ENCODE peak calls at places on chromosome 15, in eight cellular contexts. W is sigmoid colon, L is breast epithelium, V is esophagus squamous epithelium, E is body of pancreas, P is endothelial cell of umbilical vein, J is HepG2, R is gastrocnemius medialis. B is an unnamed sample.

GRCh38 chr15:38824719-38825118 is 260.1 kb upstream of the RASGRP1 start:
- DNase-seq in W (no peak), L (no peak), V (no peak), E (no peak), P (no peak), J (no peak), R (no peak), B (no peak)

GRCh38 chr15:75325922-75326321 is 9.9 kb upstream of the COMMD4 start:
- DNase-seq in W (no peak), L (no peak), V (no peak), E (no peak), P (no peak), J (no peak), R (no peak), B (no peak)

GRCh38 chr15:89673162-89673506 is 6.0 kb downstream of the PLIN1 start:
- DNase-seq in W (no peak), L (no peak), V (no peak), E (peak), P (peak), J (peak), R (no peak), B (no peak)

GRCh38 chr15:26722621-26723160 is 50.2 kb downstream of the GABRB3 start:
- DNase-seq in W (no peak), L (no peak), V (no peak), E (no peak), P (no peak), J (no peak), R (no peak), B (no peak)

GRCh38 chr15:82177291-82178010 is 85.1 kb downstream of the EFL1 start:
- DNase-seq in W (peak), L (no peak), V (no peak), E (no peak), P (no peak), J (no peak), R (no peak), B (no peak)

GRCh38 chr15:26179906-26180305 is 316.8 kb upstream of the ATP10A start:
- DNase-seq in W (no peak), L (no peak), V (no peak), E (no peak), P (no peak), J (peak), R (no peak), B (no peak)

GRCh38 chr15:53072077-53072476 is 281.9 kb upstream of the ONECUT1 start:
- DNase-seq in W (no peak), L (peak), V (no peak), E (peak), P (peak), J (peak), R (no peak), B (no peak)

GRCh38 chr15:101204744-101205535 is 46.9 kb downstream of the CHSY1 start:
- DNase-seq in W (no peak), L (no peak), V (no peak), E (no peak), P (no peak), J (no peak), R (no peak), B (no peak)

GRCh38 chr15:94174399-94174802 is 57.0 kb upstream of the MCTP2 start:
- DNase-seq in W (no peak), L (no peak), V (no peak), E (no peak), P (no peak), J (no peak), R (no peak), B (no peak)

GRCh38 chr15:93399121-93399520 is 310.1 kb upstream of the RGMA start:
- DNase-seq in W (no peak), L (no peak), V (no peak), E (no peak), P (no peak), J (no peak), R (no peak), B (no peak)

GRCh38 chr15:49145651-49146609 is 9.5 kb downstream of the COPS2 start:
- DNase-seq in W (no peak), L (no peak), V (no peak), E (peak), P (peak), J (peak), R (no peak), B (peak)

GRCh38 chr15:30953731-30954378 is 37.6 kb downstream of the MTMR10 start:
- DNase-seq in W (no peak), L (no peak), V (no peak), E (no peak), P (peak), J (no peak), R (peak), B (no peak)

GRCh38 chr15:76533060-76533955 is 196.7 kb downstream of the ISL2 start:
- DNase-seq in W (no peak), L (no peak), V (no peak), E (no peak), P (no peak), J (peak), R (no peak), B (no peak)

GRCh38 chr15:44094776-44095175 is 100.3 kb downstream of the FRMD5 start:
- DNase-seq in W (no peak), L (no peak), V (no peak), E (no peak), P (no peak), J (no peak), R (no peak), B (no peak)

GRCh38 chr15:65194826-65195541 is 9.8 kb upstream of the CLPX start:
- DNase-seq in W (peak), L (no peak), V (no peak), E (no peak), P (no peak), J (no peak), R (peak), B (no peak)

GRCh38 chr15:100923076-100923475 is 3.9 kb downstream of the LRRK1 start:
- DNase-seq in W (no peak), L (no peak), V (no peak), E (no peak), P (no peak), J (no peak), R (no peak), B (no peak)

GRCh38 chr15:71296032-71296686 is 180.9 kb downstream of the THSD4 start:
- DNase-seq in W (no peak), L (no peak), V (no peak), E (no peak), P (peak), J (no peak), R (no peak), B (no peak)

GRCh38 chr15:88982304-88982945 is 69.2 kb upstream of the MFGE8 start:
- DNase-seq in W (peak), L (no peak), V (no peak), E (peak), P (no peak), J (no peak), R (peak), B (peak)

DNA sequence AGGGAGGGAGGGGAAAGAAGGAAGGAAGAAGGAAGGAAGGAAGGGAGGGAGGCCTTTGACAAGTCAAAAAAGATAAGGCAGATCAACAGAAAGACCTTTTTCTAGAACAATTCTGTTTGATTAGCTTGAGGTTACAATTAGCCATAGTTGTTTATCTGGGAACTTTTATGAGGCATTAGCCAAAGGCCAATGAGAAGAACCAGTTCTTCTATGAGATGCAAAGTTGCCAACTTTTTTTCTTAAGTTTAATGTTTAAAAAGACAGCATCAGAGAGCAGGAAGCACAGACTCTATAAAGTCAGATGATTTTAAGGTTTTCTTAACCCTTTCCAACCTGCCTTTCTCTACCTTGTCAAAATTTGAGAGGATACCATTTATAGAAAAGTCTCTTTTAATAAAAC is 301.3 kb upstream of the NR2F2 start:
- DNase-seq in W (no peak), L (no peak), V (no peak), E (no peak), P (no peak), J (no peak), R (no peak), B (no peak)
- H3K4me3 ChIP-seq in W (no peak), L (no peak), V (no peak), E (no peak), P (no peak), J (no peak), R (no peak), B (no peak)

GRCh38 chr15:90887037-90887481 is 2.8 kb downstream of the FES start:
- DNase-seq in W (peak), L (no peak), V (no peak), E (no peak), P (no peak), J (no peak), R (no peak), B (no peak)

GRCh38 chr15:90884719-90885431 is 571 bp downstream of the FES start:
- DNase-seq in W (no peak), L (no peak), V (no peak), E (no peak), P (peak), J (no peak), R (no peak), B (no peak)

GRCh38 chr15:90886291-90886614 is 1.9 kb downstream of the FES start:
- DNase-seq in W (no peak), L (no peak), V (no peak), E (no peak), P (no peak), J (no peak), R (no peak), B (no peak)

GRCh38 chr15:90883971-90884718 is at the start of gene FES:
- DNase-seq in W (peak), L (peak), V (no peak), E (peak), P (peak), J (no peak), R (no peak), B (peak)

GRCh38 chr15:90885432-90886290 is 1.4 kb downstream of the FES start:
- DNase-seq in W (peak), L (peak), V (no peak), E (peak), P (peak), J (no peak), R (peak), B (peak)
- TF ChIP-seq POLR2A in W (no peak), L (no peak), V (no peak), E (peak), P (no peak), J (no peak), R (peak), B (no peak)

DNA sequence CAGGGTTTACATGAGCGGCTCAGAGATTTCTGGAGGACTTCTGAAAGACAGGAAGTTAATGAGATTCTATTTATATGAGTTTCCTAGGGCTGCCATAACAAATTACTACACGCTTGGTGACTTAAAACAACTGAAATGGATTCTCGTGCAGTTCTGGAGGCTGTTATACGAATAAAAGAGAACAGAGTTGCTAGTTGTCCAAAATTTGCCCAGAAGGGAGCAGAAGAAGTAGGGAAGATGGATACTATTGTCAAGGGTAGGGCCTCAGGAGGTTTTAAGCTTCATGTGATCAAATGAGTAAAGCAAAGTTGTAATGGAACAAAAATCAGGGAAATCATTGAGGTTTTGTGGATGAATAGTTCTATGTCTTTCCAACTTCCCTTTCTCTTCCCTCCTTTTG is 173.1 kb upstream of the LYSMD4 start:
- DNase-seq in W (no peak), L (no peak), V (no peak), E (no peak), P (no peak), J (no peak), R (no peak), B (no peak)
- H3K4me3 ChIP-seq in W (no peak), L (no peak), V (no peak), E (no peak), P (no peak), J (no peak), R (no peak), B (no peak)

DNA sequence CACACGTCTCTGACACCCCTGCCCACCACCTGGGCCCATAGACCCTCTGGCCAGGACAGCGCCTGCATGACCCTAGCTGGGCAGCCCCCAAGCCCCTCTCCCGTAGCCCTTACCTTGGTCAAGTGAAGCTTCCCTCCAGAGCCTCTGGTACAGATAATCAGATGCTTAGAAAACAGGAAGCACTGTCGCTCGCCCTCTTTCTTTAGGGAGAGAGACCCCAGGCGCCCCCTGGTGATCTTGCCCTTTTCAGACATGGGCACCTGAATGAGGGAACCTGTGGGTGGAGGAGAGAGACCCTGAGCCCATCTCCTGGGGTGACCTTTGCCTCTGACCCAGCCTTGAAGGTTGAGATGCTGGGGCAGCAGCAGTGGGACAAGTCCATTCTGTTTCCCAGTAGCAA is 65.4 kb downstream of the RASGRF1 start:
- DNase-seq in W (no peak), L (no peak), V (no peak), E (no peak), P (no peak), J (peak), R (no peak), B (peak)
- TF ChIP-seq POLR2A in W (no peak), L (no peak), V (no peak), E (no peak), P (no peak), J (no peak), R (no peak), B (no peak)

DNA sequence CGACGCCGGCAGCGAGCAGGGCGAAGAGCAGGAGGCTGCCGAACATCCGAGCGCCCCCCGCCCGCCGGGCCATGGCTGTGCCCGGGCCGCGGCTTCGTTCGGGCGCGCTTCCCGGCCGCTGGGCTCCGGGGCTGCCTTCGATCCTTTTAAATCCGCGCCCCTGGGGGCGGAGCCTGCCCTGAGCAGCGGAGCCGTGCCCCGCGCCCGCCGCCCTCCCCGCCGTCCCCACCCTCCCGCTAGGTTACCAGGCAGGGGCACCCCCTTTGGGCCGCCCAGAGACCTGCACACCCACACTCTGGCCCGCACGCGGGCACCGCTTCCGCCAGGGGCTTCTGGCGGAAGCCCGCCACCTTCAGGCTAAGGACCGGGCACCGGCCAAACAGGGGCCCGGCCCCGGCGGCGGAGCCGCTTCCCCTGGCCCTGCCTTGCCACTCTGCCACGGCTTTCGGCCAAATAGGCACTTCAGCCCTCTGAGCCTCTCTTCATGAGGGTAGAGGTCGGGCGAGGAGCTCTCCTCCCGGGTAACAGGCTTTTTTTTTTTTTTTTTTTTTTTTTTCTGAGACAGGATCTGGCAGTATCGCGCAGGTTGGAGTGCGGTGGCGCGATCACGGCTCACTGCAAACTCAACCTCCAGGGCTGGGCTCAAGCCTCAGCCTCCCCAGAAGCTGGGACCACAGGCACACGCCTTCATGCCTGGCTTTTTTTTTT is at the start of gene NMB:
- DNase-seq in W (peak), L (peak), V (peak), E (peak), P (peak), J (peak), R (peak), B (peak)
- H3K4me3 ChIP-seq in W (peak), L (peak), V (peak), E (peak), P (peak), J (peak), R (peak), B (peak)

DNA sequence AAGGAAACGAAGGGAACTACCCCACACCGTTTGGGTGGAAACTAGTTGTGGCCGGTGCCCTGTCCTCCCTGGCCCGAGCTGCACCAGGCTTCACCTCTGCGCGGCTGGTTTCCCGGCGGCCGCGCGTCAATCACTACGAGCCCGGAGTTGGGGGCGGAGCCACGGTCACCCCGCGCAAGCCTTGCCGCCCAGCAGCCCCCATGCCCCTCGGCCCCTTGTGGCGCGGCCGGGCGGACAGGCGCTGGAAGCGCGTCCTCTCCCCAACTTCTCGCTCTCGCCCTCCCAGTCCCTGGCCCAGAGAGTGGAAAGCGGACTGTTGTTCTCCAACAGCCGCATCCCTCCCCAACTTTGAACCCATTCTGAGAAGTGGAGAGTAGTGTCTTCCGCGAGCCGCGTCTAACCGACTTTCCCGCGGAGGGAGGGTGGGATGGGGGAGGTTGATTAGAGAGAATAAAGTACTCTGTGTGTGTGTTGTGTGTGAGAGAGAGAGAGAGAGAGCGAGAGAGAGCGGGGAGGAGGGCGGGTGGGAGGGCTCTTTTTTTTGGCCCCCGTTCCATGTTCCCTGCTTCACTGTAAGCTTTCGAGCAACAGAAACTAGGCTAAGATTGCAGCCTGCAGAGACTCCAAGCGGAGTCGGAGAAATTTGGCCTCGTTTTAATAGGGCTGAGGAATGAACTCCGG is 1.4 kb upstream of the MEIS2 start:
- DNase-seq in W (peak), L (no peak), V (no peak), E (peak), P (peak), J (peak), R (no peak), B (no peak)
- TF ChIP-seq POLR2A in W (peak), L (peak), V (peak), E (peak), P (no peak), J (peak), R (no peak), B (no peak)

DNA sequence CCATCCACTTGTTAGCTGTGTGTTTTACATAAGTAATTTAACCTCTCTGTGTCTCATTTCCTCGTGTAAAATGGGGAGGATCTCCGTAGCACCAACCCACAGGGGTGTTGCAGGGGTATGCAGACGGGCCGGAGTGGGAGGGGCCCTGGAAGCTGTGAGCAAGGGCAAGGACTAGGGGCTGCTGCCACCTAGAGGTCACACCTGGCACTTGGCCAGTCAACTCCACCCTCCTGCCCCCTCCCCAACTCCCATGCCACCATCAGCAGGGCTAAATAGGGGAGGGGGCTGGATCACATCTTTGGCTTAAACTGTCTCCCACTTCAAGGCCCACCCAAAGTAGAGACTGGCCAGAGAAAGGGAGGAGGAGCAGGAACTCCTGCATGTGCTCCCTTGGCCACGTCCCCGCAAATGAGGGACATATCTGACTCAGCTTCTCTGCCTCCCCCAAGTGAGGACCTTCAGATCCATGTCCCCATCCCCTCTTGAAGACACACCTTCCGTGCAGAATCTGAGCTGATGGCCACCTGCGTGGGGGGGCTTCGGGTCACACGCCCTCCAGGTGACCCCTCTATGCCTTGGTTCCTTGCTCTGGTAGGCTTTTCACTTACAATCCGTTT is 2.6 kb downstream of the CCDC9B start:
- DNase-seq in W (peak), L (no peak), V (no peak), E (peak), P (peak), J (peak), R (peak), B (no peak)
- H3K4me3 ChIP-seq in W (peak), L (no peak), V (peak), E (no peak), P (no peak), J (no peak), R (peak), B (no peak)

DNA sequence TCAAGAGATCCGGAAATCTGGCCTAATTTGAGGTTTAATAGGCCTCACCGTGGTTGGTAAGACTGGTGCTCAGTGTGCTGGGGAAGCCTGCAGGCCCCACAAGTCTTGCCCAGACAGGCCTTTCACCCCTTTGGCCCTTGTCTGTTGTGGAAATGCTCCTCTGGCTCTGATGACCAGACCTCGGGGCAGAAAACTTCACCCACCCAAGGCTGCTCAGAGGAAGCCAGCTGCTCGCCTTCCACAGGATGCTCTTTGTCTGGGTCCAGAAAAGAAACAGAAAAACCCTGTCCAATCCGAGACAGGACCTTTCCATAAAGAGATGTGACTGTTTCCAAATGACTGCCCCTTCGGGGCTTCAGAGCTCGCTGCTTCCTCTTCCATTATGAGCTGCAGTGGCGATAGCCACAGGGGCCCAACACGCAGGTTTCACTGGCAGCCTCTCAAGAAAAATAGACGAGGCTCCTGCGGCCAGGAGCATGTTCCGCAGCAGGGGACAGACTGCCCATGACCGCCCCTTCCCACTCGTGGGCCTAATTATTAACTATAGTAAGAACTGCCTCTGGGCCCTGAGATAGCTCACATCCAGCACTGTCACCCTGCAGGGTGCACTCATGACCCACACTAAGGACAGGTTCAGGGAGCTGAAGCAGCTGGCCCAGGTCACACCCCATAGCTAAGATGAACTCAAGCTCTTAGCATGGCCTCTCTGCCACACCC is 6.8 kb upstream of the SNX22 start:
- DNase-seq in W (peak), L (no peak), V (no peak), E (no peak), P (no peak), J (no peak), R (no peak), B (no peak)
- TF ChIP-seq POLR2A in W (no peak), L (no peak), V (no peak), E (no peak), P (no peak), J (no peak), R (no peak), B (no peak)

B was measured in tibial nerve.